ENCODE peak calls at places on chromosome 18, in ten cellular contexts. E is HFF-Myc; Y is stimulated activated CD4-positive, alpha-beta T cell treated with anti-CD3 and anti-CD28 coated beads, Interleukin-2, amount 100 ng/mL, for 24 hours; D is NCI-H2171; U is GF-D8; X is AG10803; Z is astrocyte; A is anterior cingulate cortex; H is GM03348; B is A549. N is an unnamed sample.

GRCh38 chr18:38961880-38962279 is 1396.3 kb upstream of the CELF4 start:
- DNase-seq in B (no peak), U (no peak), D (no peak), X (no peak), E (no peak), H (no peak), Y (no peak), A (no peak), Z (no peak), N (no peak)

GRCh38 chr18:5238371-5238758 is 41.3 kb upstream of the AKAIN1 start:
- DNase-seq in Z (no peak), B (no peak), U (no peak), A (no peak), H (peak), X (peak), Y (peak), E (no peak), D (no peak), N (no peak)

GRCh38 chr18:8808001-8808400 is 102.6 kb downstream of the MTCL1 start:
- DNase-seq in X (no peak), B (no peak), E (no peak), U (no peak), Y (no peak), Z (no peak), D (no peak), H (no peak), A (no peak), N (no peak)

GRCh38 chr18:3485153-3486149 is 35.5 kb downstream of the TGIF1 start:
- DNase-seq in U (no peak), Z (peak), A (no peak), Y (no peak), X (no peak), H (no peak), E (no peak), B (no peak), D (no peak), N (no peak)

GRCh38 chr18:57901819-57902600 is 98.9 kb upstream of the ATP8B1 start:
- DNase-seq in B (peak), E (no peak), U (no peak), Y (no peak), Z (no peak), X (no peak), D (no peak), A (no peak), H (no peak), N (no peak)

GRCh38 chr18:2656237-2657042 is 914 bp downstream of the SMCHD1 start:
- DNase-seq in A (no peak), Z (peak), E (no peak), X (peak), U (peak), D (no peak), B (no peak), H (peak), Y (peak), N (peak)

GRCh38 chr18:3848316-3848715 is 398.3 kb downstream of the TGIF1 start:
- DNase-seq in E (no peak), B (no peak), Z (no peak), U (no peak), A (no peak), D (no peak), Y (no peak), H (no peak), X (no peak), N (no peak)

GRCh38 chr18:74652392-74652988 is 54.8 kb downstream of the ZNF407 start:
- DNase-seq in U (peak), H (peak), X (peak), B (peak), A (no peak), Y (no peak), Z (peak), E (no peak), D (peak), N (no peak)

GRCh38 chr18:48072428-48073204 is 142.2 kb upstream of the SMAD2 start:
- DNase-seq in A (no peak), B (no peak), D (no peak), E (no peak), Y (no peak), U (no peak), X (peak), Z (no peak), H (peak), N (no peak)

GRCh38 chr18:80076379-80076778 is 32.7 kb upstream of the ADNP2 start:
- DNase-seq in A (no peak), B (no peak), E (no peak), D (no peak), U (no peak), H (no peak), Z (no peak), X (no peak), Y (no peak), N (no peak)

GRCh38 chr18:2921778-2922177 is 75.0 kb downstream of the EMILIN2 start:
- DNase-seq in Z (no peak), E (no peak), Y (no peak), H (no peak), U (no peak), B (no peak), D (no peak), A (no peak), X (no peak), N (no peak)

GRCh38 chr18:59990121-59990818 is 90.5 kb downstream of the PMAIP1 start:
- DNase-seq in X (no peak), E (no peak), Z (peak), Y (no peak), A (no peak), U (no peak), B (no peak), H (no peak), D (no peak), N (no peak)

GRCh38 chr18:52090005-52090404 is 250.0 kb upstream of the DCC start:
- DNase-seq in D (no peak), B (no peak), H (no peak), Y (no peak), U (no peak), X (no peak), Z (no peak), E (no peak), A (no peak), N (no peak)

GRCh38 chr18:64810354-64810753 is 661.5 kb upstream of the LINC00305 start:
- DNase-seq in B (no peak), A (no peak), X (no peak), Z (no peak), U (no peak), E (no peak), Y (no peak), H (no peak), D (no peak), N (no peak)

GRCh38 chr18:36200354-36200771 is 13.1 kb downstream of the MOCOS start:
- DNase-seq in A (no peak), X (no peak), B (no peak), H (no peak), U (no peak), Z (no peak), Y (no peak), E (no peak), D (no peak), N (no peak)

GRCh38 chr18:44729631-44730101 is 49.0 kb downstream of the SETBP1 start:
- DNase-seq in Y (no peak), H (peak), E (peak), X (peak), D (no peak), B (no peak), A (no peak), U (no peak), Z (peak), N (no peak)

GRCh38 chr18:67402543-67402942 is 114.0 kb downstream of the DSEL start:
- DNase-seq in X (peak), U (no peak), H (peak), Y (no peak), B (no peak), E (no peak), D (no peak), Z (peak), A (no peak), N (no peak)

GRCh38 chr18:12401881-12402280 is 5.8 kb upstream of the PRELID3A start:
- DNase-seq in U (no peak), B (no peak), D (no peak), Y (no peak), Z (no peak), X (no peak), H (no peak), A (no peak), E (no peak), N (no peak)